ENCODE peak calls at places on chromosome 1, in five cellular contexts. L is BJ, X is GM12865, T is lung, Z is transverse colon. Q is an unnamed sample.

GRCh38 chr1:15251807-15252546 is 5.0 kb downstream of the FHAD1 start:
- DNase-seq in X (no peak), Z (no peak), L (no peak), T (peak), Q (no peak)

GRCh38 chr1:202189012-202189790 is 4.4 kb upstream of the LGR6 start:
- DNase-seq in Z (peak), X (peak), L (no peak), T (peak), Q (peak)

GRCh38 chr1:1087351-1088035 is 13.4 kb upstream of the RNF223 start:
- DNase-seq in T (no peak), L (no peak), Z (peak), X (no peak), Q (no peak)

GRCh38 chr1:12345350-12346217 is 115.8 kb downstream of the VPS13D start:
- DNase-seq in Z (no peak), L (no peak), X (peak), T (no peak), Q (peak)

GRCh38 chr1:115807723-115808122 is 33.2 kb downstream of the NHLH2 start:
- DNase-seq in L (peak), X (peak), Z (peak), T (peak), Q (peak)

GRCh38 chr1:247494746-247495145 is 36.8 kb upstream of the OR2B11 start:
- DNase-seq in X (no peak), T (no peak), Z (no peak), L (no peak), Q (no peak)

GRCh38 chr1:203342192-203342940 is 8.6 kb downstream of the FMOD start:
- DNase-seq in L (no peak), Z (peak), X (peak), T (peak), Q (peak)

GRCh38 chr1:47575855-47576757 is 138.3 kb downstream of the FOXD2 start:
- DNase-seq in T (no peak), Z (no peak), L (no peak), X (no peak), Q (no peak)

GRCh38 chr1:178011101-178011828 is 41.4 kb upstream of the SEC16B start:
- DNase-seq in X (no peak), T (no peak), L (no peak), Z (no peak), Q (no peak)

GRCh38 chr1:154845174-154845573 is 24.9 kb downstream of the KCNN3 start:
- DNase-seq in L (no peak), Z (no peak), T (no peak), X (no peak), Q (no peak)
- H3K4me3 ChIP-seq in L (no peak), Z (no peak), T (no peak), X (no peak), Q (no peak)

DNA sequence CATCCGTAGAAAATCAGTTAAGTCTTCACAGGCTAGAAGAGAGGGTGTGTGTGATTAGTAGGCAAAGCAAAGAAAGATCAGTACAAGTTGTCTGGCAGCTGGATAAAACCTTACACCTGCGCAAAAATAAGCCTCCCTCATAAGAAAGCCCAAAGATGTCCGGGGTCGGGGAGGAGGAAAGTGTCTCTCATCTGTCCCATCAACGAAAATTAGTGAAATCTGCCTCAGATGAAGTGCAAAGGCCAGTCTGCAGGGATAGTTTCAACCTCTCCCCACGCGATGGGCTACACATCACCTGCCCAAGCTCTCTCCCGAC is 333.9 kb downstream of the SRGAP2C start:
- DNase-seq in Z (no peak), L (no peak), T (no peak), X (no peak), Q (no peak)
- H3K4me3 ChIP-seq in Z (peak), L (no peak), T (no peak), X (no peak), Q (peak)

GRCh38 chr1:17572264-17572985 is 32.9 kb downstream of the ARHGEF10L start:
- DNase-seq in L (no peak), X (peak), Z (peak), T (no peak), Q (peak)
- H3K4me3 ChIP-seq in L (no peak), X (no peak), Z (no peak), T (no peak), Q (no peak)

DNA sequence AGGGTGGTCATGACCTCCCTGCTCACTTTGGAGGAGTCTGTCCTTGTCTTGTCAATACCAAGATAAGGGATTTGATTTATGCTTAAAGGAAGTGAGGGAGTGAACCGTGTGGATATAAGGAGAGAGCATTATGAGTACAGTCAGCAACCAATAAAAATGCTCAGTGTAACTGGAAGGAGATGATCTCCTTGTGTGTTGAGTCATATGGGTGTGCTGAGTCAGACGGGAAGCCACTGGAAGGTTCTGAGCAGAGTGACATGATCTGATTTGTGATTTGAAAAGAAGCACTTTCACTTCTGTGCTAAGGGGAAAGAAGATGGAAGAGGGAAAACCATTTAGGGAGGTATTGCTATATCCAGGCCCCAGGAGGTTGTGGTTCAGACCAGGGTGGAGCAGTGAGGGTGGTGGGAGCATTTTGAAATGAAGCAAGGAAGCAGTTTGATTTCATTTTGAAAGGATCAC is 2.5 kb upstream of the BCL10 start:
- DNase-seq in Z (peak), L (peak), X (peak), T (no peak), Q (no peak)
- H3K4me3 ChIP-seq in Z (peak), L (no peak), X (peak), T (no peak), Q (no peak)

GRCh38 chr1:59605184-59605583 is 209.6 kb upstream of the HOOK1 start:
- DNase-seq in X (peak), Z (no peak), T (no peak), L (no peak), Q (no peak)

GRCh38 chr1:59601032-59601431 is 213.7 kb upstream of the HOOK1 start:
- DNase-seq in X (no peak), T (no peak), Z (peak), L (no peak), Q (no peak)

GRCh38 chr1:59604191-59604590 is 210.6 kb upstream of the HOOK1 start:
- DNase-seq in T (no peak), L (no peak), X (no peak), Z (no peak), Q (no peak)

GRCh38 chr1:59605761-59606160 is 209.0 kb upstream of the HOOK1 start:
- DNase-seq in Z (no peak), T (no peak), X (no peak), L (peak), Q (no peak)

GRCh38 chr1:59601811-59602210 is 212.9 kb upstream of the HOOK1 start:
- DNase-seq in X (no peak), Z (no peak), L (no peak), T (no peak), Q (no peak)
- H3K4me3 ChIP-seq in X (no peak), Z (no peak), L (no peak), T (no peak), Q (no peak)